ENCODE peak calls at places on chromosomes 4 and X, in four cellular contexts. T is hepatocyte, M is left ventricle myocardium inferior, U is IMR-90. G is an unnamed sample. For H3K4me1, the result is how much of the 10 kb centered on the place peaks cover.

GRCh38 chr4:71827811-71828210 is 43.9 kb upstream of the GC start:
- DNase-seq in M (no peak), U (no peak), T (no peak), G (no peak)

GRCh38 chrX:13085533-13085932 is 41.1 kb upstream of the FAM9C start:
- DNase-seq in T (no peak), M (no peak), U (no peak), G (no peak)

GRCh38 chr4:171676555-171677215 is 136.5 kb upstream of the GALNTL6 start:
- DNase-seq in T (no peak), M (no peak), U (no peak), G (no peak)

GRCh38 chrX:139973290-139973689 is 8.0 kb upstream of the CXorf66 start:
- DNase-seq in M (no peak), T (no peak), U (no peak), G (no peak)

GRCh38 chr4:20723019-20723418 is 22.8 kb downstream of the PACRGL start:
- DNase-seq in U (no peak), M (no peak), T (no peak), G (no peak)

GRCh38 chrX:134484039-134484438 is 24.1 kb downstream of the HPRT1 start:
- DNase-seq in T (peak), U (peak), M (no peak), G (no peak)

GRCh38 chrX:137405449-137406140 is 160.3 kb upstream of the ZIC3 start:
- DNase-seq in T (no peak), M (no peak), U (no peak), G (no peak)

GRCh38 chrX:110034036-110034435 is 31.1 kb downstream of the TMEM164 start:
- DNase-seq in U (no peak), T (no peak), M (no peak), G (no peak)

GRCh38 chrX:53682885-53683555 is 3.5 kb downstream of the HUWE1 start:
- DNase-seq in U (peak), M (no peak), T (peak), G (peak)

GRCh38 chrX:129262912-129263311 is 260.4 kb downstream of the SMARCA1 start:
- DNase-seq in U (no peak), M (no peak), T (no peak), G (no peak)

GRCh38 chr4:141636077-141636770 is at the start of gene IL15:
- DNase-seq in T (peak), U (peak), M (peak), G (peak)

GRCh38 chr4:87251104-87251503 is 30.7 kb upstream of the KLHL8 start:
- DNase-seq in M (peak), U (no peak), T (no peak), G (no peak)

GRCh38 chr4:7134737-7135388 is 57.5 kb upstream of the SORCS2 start:
- DNase-seq in T (peak), U (peak), M (peak), G (no peak)

DNA sequence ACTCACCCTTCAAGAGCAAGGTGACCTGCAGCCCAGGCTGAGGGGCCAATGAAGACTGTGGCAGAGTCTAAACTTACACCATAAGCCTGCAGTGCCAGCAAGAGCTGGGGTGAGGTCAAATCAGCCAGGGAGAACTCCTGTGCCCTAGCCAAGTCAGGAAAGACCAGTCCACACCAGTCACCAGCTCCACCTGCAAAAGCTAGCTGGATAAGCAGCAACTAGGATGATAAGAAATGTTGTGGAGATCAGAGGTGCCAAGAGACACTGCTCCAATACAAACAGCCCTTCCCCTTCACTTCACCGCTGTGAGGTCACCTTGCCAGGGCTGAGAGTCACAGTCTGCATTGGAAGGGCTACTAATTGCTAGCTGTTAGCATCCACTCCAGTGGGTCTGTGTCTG is 31.3 kb downstream of the NIPAL1 start:
- DNase-seq in U (no peak), T (no peak), M (peak), G (no peak)
- H3K27ac ChIP-seq in U (no peak), T (no peak), M (peak), G (no peak)

DNA sequence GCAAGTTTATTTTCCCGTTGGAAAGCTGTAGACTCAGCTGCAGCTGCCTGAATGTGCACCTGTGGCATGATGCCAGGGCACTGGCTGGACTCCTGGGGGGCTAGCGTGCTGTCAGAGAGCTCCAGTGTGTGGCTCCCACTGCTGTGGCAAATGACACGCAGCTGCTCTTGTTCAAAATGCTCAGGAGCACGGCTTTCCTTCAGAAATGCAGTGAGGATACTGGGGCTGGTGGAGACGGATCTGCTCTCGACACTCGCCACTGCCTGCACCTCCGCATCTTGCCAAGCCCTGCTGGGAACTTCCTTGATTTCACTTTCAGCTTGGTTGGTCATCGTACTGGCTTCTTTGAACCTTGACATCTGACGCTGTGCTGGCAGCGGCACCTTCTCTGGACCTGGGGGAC is 58.7 kb downstream of the GPRIN3 start:
- DNase-seq in M (no peak), U (no peak), T (no peak), G (no peak)
- H3K4me1 ChIP-seq in M (under half), U (under half), T (under half), G (under half)

DNA sequence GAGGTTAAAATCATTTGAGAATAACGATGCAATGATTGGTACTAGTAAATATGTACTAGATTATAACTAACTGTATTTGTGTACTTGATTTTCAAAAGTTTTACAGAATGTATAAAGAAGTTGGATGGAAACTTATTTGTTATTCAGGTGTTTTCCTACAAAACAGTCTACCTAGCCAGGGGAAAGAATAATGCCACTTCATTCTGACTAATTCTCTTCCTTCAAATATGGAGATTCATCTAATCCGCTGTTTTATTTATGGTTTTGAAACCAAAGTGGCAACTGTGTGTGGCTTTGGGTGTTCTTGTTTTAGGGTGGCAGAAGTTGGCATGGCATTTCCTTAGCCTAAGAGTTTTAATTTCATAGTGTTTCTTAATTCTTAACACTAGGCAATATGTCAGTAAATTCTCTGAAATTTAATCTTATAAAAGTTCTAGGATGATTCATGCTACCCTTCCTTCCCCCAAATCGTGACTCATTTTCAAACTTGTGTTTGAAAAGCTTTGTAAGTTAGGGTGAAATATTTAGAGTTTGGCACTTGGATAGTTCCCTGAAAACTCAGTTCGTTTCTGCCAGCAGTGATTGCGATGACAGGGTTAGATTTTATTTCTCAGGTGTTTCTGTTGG is 62.6 kb downstream of the DCLK2 start:
- DNase-seq in U (peak), M (no peak), T (no peak), G (peak)
- H3K4me3 ChIP-seq in U (no peak), M (no peak), T (no peak), G (no peak)

GRCh38 chr4:112082954-112083586 is 62.2 kb upstream of the FAM241A start:
- DNase-seq in M (no peak), T (peak), U (peak), G (no peak)
- H3K27ac ChIP-seq in M (peak), T (peak), U (no peak), G (peak)

GRCh38 chrX:118524344-118524743 is 28.7 kb downstream of the DOCK11 start:
- DNase-seq in M (no peak), U (no peak), T (no peak), G (no peak)

GRCh38 chrX:118530537-118530936 is 34.9 kb downstream of the DOCK11 start:
- DNase-seq in U (peak), T (no peak), M (no peak), G (no peak)

GRCh38 chrX:118526149-118526548 is 30.5 kb downstream of the DOCK11 start:
- DNase-seq in M (no peak), U (no peak), T (no peak), G (no peak)

GRCh38 chrX:118525146-118525725 is 29.6 kb downstream of the DOCK11 start:
- DNase-seq in M (no peak), T (no peak), U (no peak), G (no peak)

GRCh38 chrX:118528089-118528753 is 32.6 kb downstream of the DOCK11 start:
- DNase-seq in M (no peak), U (no peak), T (no peak), G (no peak)
- H3K4me1 ChIP-seq in M (under half), U (under half), T (under half), G (under half)

GRCh38 chrX:107654778-107655761 is 26.8 kb downstream of the PRPS1 start:
- DNase-seq in U (peak), M (peak), T (peak), G (peak)
- H3K4me3 ChIP-seq in U (no peak), M (no peak), T (no peak), G (peak)

G was measured in SJSA1.